ENCODE peak calls at places on chromosomes 12 and 14, in four cellular contexts. S is fibroblast of pulmonary artery, N is tibial artery, M is Panc1. K is an unnamed sample.

GRCh38 chr14:102949062-102949800 is 26.8 kb downstream of the AMN start:
- DNase-seq in M (no peak), N (no peak), S (no peak), K (no peak)

GRCh38 chr12:104549820-104550480 is 93.2 kb downstream of the CHST11 start:
- DNase-seq in S (peak), M (no peak), N (no peak), K (no peak)

GRCh38 chr12:52411806-52412205 is 5.7 kb upstream of the KRT82 start:
- DNase-seq in S (no peak), N (no peak), M (no peak), K (no peak)

GRCh38 chr12:49019435-49020317 is 1.1 kb upstream of the PRKAG1 start:
- DNase-seq in N (no peak), M (no peak), S (peak), K (peak)

GRCh38 chr12:48280572-48280971 is 70.1 kb downstream of the ZNF641 start:
- DNase-seq in M (no peak), N (no peak), S (no peak), K (no peak)

GRCh38 chr12:75812341-75813018 is 219.1 kb downstream of the PHLDA1 start:
- DNase-seq in M (no peak), S (no peak), N (no peak), K (no peak)

GRCh38 chr14:60649815-60650381 is 621 bp upstream of the SIX1 start:
- DNase-seq in M (no peak), N (peak), S (no peak), K (no peak)

GRCh38 chr14:72555609-72556000 is 338.3 kb downstream of the DPF3 start:
- DNase-seq in M (no peak), S (no peak), N (no peak), K (no peak)

GRCh38 chr12:116524311-116524710 is 34.9 kb upstream of the MAP1LC3B2 start:
- DNase-seq in M (no peak), S (no peak), N (no peak), K (no peak)

GRCh38 chr14:47715330-47715729 is 39.9 kb upstream of the MDGA2 start:
- DNase-seq in M (no peak), N (no peak), S (no peak), K (no peak)

GRCh38 chr12:131087302-131087818 is 133.7 kb downstream of the ADGRD1 start:
- DNase-seq in M (no peak), N (peak), S (no peak), K (no peak)

GRCh38 chr12:123928274-123928865 is 44.3 kb downstream of the CCDC92 start:
- DNase-seq in M (no peak), S (no peak), N (no peak), K (no peak)

GRCh38 chr12:56247923-56248322 is 10.3 kb downstream of the ANKRD52 start:
- DNase-seq in N (no peak), S (no peak), M (no peak), K (no peak)

GRCh38 chr12:116735951-116736599 is 1.8 kb downstream of the SPRING1 start:
- DNase-seq in S (no peak), M (no peak), N (no peak), K (no peak)

DNA sequence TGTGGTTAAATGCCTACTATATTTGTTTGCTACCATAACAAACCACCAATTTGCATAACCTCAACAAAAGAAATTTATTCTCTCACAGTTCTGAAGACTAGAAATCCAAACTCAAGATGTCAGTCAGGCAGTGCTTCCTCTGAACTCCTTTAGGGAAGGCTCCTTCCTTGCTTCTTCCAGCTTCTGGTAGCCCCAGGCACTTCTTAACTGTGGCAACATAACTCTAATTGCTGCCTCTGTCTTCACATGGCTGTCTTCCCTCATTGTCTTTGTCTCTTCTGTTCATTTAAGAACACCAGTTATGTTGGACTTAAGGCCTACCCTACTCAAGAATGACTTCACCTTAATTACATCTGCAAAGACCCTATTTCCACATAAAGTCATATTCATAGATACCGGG is 206.9 kb downstream of the SYT1 start:
- DNase-seq in M (no peak), N (no peak), S (no peak), K (no peak)
- H3K4me3 ChIP-seq in M (no peak), N (no peak), S (no peak), K (no peak)

GRCh38 chr14:104509673-104510072 is 69.9 kb upstream of the C14orf180 start:
- DNase-seq in S (no peak), N (no peak), M (no peak), K (no peak)
- H3K4me3 ChIP-seq in S (no peak), N (no peak), M (no peak), K (no peak)

GRCh38 chr12:57522019-57522886 is at the start of gene MBD6:
- DNase-seq in N (peak), M (peak), S (peak), K (peak)

GRCh38 chr12:57522887-57523705 is 472 bp downstream of the MBD6 start:
- DNase-seq in M (no peak), N (peak), S (peak), K (peak)

GRCh38 chr12:57520008-57520726 is at the start of gene DDIT3:
- DNase-seq in N (peak), S (peak), M (peak), K (peak)

GRCh38 chr12:57519758-57520007 is 631 bp downstream of the DDIT3 start:
- DNase-seq in M (no peak), S (no peak), N (no peak), K (no peak)

DNA sequence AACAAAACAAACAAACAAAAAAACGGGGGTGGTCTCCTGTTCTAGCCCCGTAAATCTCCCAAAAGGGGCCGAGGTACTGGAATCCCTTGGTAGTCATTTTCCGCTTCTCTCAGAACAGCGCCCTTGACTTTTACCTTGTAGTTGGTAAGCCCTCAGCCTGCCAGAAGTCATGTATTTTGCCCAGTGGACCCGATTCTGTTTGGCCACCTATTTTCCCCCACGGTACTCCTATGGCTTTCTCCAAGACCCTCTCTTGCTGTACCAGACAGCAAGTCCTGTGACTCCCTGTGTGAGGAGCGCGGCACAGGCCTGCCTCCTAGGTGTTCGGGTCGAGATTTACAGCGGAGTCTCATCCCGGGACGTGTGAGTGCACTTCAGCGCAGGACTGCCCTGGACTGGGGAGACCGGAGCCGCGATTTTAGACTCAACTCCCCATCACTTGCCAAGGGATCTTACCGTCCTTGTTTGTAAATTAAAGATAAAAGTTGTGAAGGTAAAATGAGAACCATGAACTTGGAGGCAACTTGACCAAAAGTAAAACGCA is 1.1 kb upstream of the MBD6 start:
- DNase-seq in N (peak), M (peak), S (no peak), K (peak)
- H3K4me3 ChIP-seq in N (peak), M (peak), S (no peak), K (no peak)

GRCh38 chr14:89508863-89509262 is 91.8 kb upstream of the FOXN3 start:
- DNase-seq in N (no peak), S (no peak), M (no peak), K (no peak)

GRCh38 chr14:89509891-89510290 is 92.9 kb upstream of the FOXN3 start:
- DNase-seq in S (peak), M (no peak), N (no peak), K (no peak)

GRCh38 chr14:89507926-89508460 is 91.0 kb upstream of the FOXN3 start:
- DNase-seq in N (no peak), M (peak), S (peak), K (no peak)

GRCh38 chr14:89504602-89505320 is 87.7 kb upstream of the FOXN3 start:
- DNase-seq in N (no peak), M (no peak), S (peak), K (no peak)

DNA sequence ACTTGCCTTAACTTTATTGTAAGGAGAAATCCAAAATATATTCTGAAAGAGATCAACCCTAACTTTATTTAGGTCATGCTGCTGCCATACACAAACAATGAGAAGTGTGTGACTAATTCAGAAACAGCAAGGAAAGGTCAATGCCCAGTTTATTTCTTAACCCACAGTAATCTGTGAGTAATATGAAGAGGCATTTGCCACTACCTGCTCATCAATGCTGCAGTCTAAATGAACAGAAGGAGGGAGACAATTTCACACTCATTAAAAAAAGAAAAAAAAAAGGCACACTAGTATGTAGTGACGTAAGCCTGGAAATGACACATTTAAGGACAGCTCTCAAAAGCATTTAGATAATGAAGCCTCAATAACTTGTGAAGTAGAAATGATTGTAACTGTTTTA is 90.5 kb upstream of the FOXN3 start:
- DNase-seq in M (peak), S (peak), N (no peak), K (no peak)
- H3K4me3 ChIP-seq in M (no peak), S (no peak), N (no peak), K (no peak)

DNA sequence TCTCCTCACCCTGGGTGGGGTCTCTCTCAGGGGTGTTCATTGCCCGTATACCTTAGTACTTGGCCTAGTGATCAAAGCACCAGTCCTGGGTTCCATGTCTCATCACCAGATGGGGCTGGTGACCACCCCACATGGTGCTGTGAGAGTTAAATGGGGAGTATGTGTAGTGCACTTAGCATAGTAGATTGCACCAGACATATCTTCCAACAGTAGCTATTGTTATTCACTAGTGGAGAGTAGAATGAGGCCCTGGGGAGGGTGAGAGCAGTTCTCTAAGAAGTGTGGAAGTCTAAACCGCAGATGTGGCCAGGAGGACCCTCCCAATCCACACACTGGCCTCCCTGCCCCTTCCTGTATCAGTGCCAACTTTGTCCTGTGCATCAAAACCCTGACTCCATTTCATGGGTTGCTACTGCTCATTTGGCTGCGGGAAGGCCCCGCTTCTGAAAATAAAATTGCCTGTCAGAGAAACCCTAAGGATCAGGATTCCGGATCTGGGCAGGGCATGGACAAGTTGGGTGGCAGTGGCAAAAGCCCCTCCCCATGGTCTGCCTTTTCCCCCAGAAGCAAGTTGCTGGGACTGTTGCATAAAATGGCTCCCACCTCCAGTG is 4.4 kb downstream of the CD9 start:
- DNase-seq in S (peak), M (no peak), N (no peak), K (no peak)
- H3K4me3 ChIP-seq in S (no peak), M (no peak), N (peak), K (peak)

GRCh38 chr14:37591311-37591940 is 3.6 kb downstream of the FOXA1 start:
- DNase-seq in N (no peak), S (no peak), M (no peak), K (no peak)

GRCh38 chr14:37590810-37591139 is 4.3 kb downstream of the FOXA1 start:
- DNase-seq in N (no peak), M (no peak), S (no peak), K (no peak)

GRCh38 chr14:37588956-37589737 is 5.9 kb downstream of the FOXA1 start:
- DNase-seq in M (no peak), S (no peak), N (no peak), K (no peak)

GRCh38 chr14:37588667-37588955 is 6.4 kb downstream of the FOXA1 start:
- DNase-seq in N (no peak), M (no peak), S (no peak), K (no peak)

GRCh38 chr14:37590096-37590809 is 4.8 kb downstream of the FOXA1 start:
- DNase-seq in M (no peak), N (no peak), S (no peak), K (no peak)
- H3K4me3 ChIP-seq in M (no peak), N (no peak), S (no peak), K (no peak)

DNA sequence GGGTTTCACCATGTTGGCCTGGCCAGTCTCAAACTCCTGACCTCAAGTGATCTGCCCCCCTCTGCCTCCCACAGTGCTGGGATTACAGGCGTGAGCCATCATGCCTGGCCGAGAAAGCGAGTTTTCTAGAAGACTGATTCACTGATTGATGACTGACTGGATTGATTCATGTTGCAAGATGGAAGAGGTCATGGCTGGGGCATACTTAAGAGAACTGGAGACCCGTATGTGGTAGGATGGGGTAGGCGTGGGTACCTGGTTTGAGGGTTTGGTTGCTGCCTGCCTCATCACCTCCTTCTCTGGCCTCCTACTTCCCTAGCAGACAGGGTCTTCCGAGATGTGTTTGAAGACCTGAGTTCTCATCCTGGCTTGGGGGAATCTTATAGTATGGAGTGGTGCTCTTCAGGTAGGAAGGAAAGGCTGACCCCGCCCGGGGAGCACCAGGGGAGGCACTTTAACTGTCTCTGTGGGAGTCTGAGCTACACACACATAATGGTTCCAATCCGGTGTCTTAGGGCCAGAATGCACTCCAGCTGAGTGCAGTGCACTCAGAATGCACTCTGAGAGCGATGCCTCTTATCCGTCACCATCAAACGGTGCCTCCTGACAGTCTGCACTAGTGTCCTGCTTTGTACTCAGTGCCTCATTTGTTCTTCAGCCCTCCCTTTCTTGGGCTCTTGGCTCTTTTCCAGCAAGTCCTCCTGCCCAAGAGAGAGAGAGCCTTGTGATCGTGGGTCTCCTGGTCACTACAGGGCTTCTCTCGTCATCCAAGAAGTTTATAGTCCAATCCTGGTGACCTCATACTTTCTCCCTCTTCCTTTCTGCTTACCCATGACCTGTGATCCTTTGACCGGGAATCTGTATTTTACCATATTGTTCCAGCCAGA is 19.7 kb downstream of the PLEKHG3 start:
- DNase-seq in M (no peak), N (peak), S (no peak), K (peak)
- H3K4me3 ChIP-seq in M (no peak), N (no peak), S (no peak), K (no peak)

GRCh38 chr12:8697476-8698131 is at the start of gene RIMKLB:
- DNase-seq in S (peak), M (no peak), N (peak), K (peak)

GRCh38 chr12:8702159-8702558 is 4.4 kb downstream of the RIMKLB start:
- DNase-seq in S (no peak), N (no peak), M (no peak), K (no peak)

GRCh38 chr12:8698132-8698829 is 490 bp downstream of the RIMKLB start:
- DNase-seq in S (peak), N (peak), M (no peak), K (peak)

GRCh38 chr12:8698830-8699330 is 1.1 kb downstream of the RIMKLB start:
- DNase-seq in S (peak), N (no peak), M (no peak), K (no peak)

GRCh38 chr12:8699714-8700113 is 1.9 kb downstream of the RIMKLB start:
- DNase-seq in S (no peak), M (no peak), N (no peak), K (no peak)
- H3K4me3 ChIP-seq in S (no peak), M (peak), N (peak), K (no peak)

GRCh38 chr14:91385227-91385626 is 32.4 kb downstream of the CCDC88C start:
- DNase-seq in N (no peak), S (no peak), M (no peak), K (peak)

GRCh38 chr14:91388551-91388975 is 29.1 kb downstream of the CCDC88C start:
- DNase-seq in S (no peak), N (no peak), M (no peak), K (no peak)

GRCh38 chr14:91389173-91389572 is 28.4 kb downstream of the CCDC88C start:
- DNase-seq in N (no peak), S (no peak), M (no peak), K (no peak)

GRCh38 chr14:91387996-91388395 is 29.6 kb downstream of the CCDC88C start:
- DNase-seq in S (no peak), N (no peak), M (no peak), K (no peak)

GRCh38 chr14:91387135-91387849 is 30.3 kb downstream of the CCDC88C start:
- DNase-seq in M (no peak), N (no peak), S (peak), K (no peak)
- H3K4me3 ChIP-seq in M (no peak), N (no peak), S (no peak), K (no peak)

K was measured in heart left ventricle.